ENCODE peak calls at places on chromosomes 3 and 15, in six cellular contexts. Z is B cell, I is NCI-H524, K is NB4, T is NCI-H345, J is IMR-90. R is an unnamed sample.

GRCh38 chr3:32963871-32964270 is 12.4 kb downstream of the CCR4 start:
- DNase-seq in Z (no peak), I (no peak), K (no peak), T (no peak), J (no peak), R (no peak)

GRCh38 chr3:60017631-60018030 is 967.8 kb upstream of the CFAP20DC start:
- DNase-seq in Z (no peak), I (no peak), K (peak; percentile 4), T (no peak), J (no peak), R (no peak)

GRCh38 chr3:144104679-144105078 is 133.1 kb downstream of the DIPK2A start:
- DNase-seq in Z (no peak), I (no peak), K (no peak), T (no peak), J (no peak), R (no peak)

GRCh38 chr3:71366991-71367604 is 216.4 kb downstream of the FOXP1 start:
- DNase-seq in Z (no peak), I (no peak), K (no peak), T (no peak), J (no peak), R (no peak)

GRCh38 chr3:133849346-133849745 is 43.7 kb downstream of the SRPRB start:
- DNase-seq in Z (no peak), I (no peak), K (no peak), T (no peak), J (no peak), R (no peak)

GRCh38 chr3:170058127-170058526 is 20.3 kb downstream of the GPR160 start:
- DNase-seq in Z (no peak), I (no peak), K (no peak), T (no peak), J (no peak), R (no peak)

GRCh38 chr3:195080571-195081141 is 190.3 kb downstream of the XXYLT1 start:
- DNase-seq in Z (no peak), I (no peak), K (no peak), T (peak; percentile 79), J (no peak), R (no peak)

GRCh38 chr15:29671308-29671981 is 150.8 kb downstream of the TJP1 start:
- DNase-seq in Z (no peak), I (no peak), K (no peak), T (peak; percentile 58), J (peak; percentile 36), R (no peak)

GRCh38 chr15:93321881-93322282 is 232.9 kb upstream of the RGMA start:
- DNase-seq in Z (no peak), I (no peak), K (no peak), T (no peak), J (no peak), R (no peak)

GRCh38 chr3:104878395-104878794 is 488.3 kb upstream of the ALCAM start:
- DNase-seq in Z (no peak), I (no peak), K (peak; percentile 13), T (no peak), J (peak; percentile 76), R (no peak)

GRCh38 chr15:49815937-49816336 is 195.1 kb downstream of the DTWD1 start:
- DNase-seq in Z (no peak), I (no peak), K (peak; percentile 25), T (no peak), J (peak; percentile 76), R (no peak)

GRCh38 chr3:151557068-151557467 is 96.2 kb upstream of the IGSF10 start:
- DNase-seq in Z (no peak), I (no peak), K (peak; percentile 16), T (no peak), J (no peak), R (no peak)

GRCh38 chr15:100716456-100717085 is 114.2 kb downstream of the ASB7 start:
- DNase-seq in Z (no peak), I (no peak), K (no peak), T (no peak), J (no peak), R (no peak)

GRCh38 chr3:19735111-19735510 is 198.9 kb downstream of the EFHB start:
- DNase-seq in Z (no peak), I (no peak), K (no peak), T (no peak), J (no peak), R (no peak)

GRCh38 chr15:78208887-78209645 is 25.3 kb downstream of the ACSBG1 start:
- DNase-seq in Z (no peak), I (no peak), K (peak; percentile 25), T (no peak), J (no peak), R (no peak)

GRCh38 chr3:188133219-188133618 is 20.7 kb upstream of the LPP start:
- DNase-seq in Z (no peak), I (no peak), K (no peak), T (no peak), J (peak; percentile 67), R (no peak)

GRCh38 chr3:174598885-174599439 is 260.2 kb upstream of the NAALADL2 start:
- DNase-seq in Z (no peak), I (no peak), K (no peak), T (no peak), J (no peak), R (no peak)

GRCh38 chr15:51377038-51377761 is 35.7 kb downstream of the GLDN start:
- DNase-seq in Z (no peak), I (no peak), K (no peak), T (no peak), J (peak; percentile 93), R (no peak)

GRCh38 chr3:5197470-5198312 is 10.2 kb downstream of the EDEM1 start:
- DNase-seq in Z (peak; percentile 67), I (no peak), K (peak; percentile 73), T (no peak), J (peak; percentile 73), R (no peak)

GRCh38 chr3:137970914-137971831 is 38.8 kb upstream of the CLDN18 start:
- DNase-seq in Z (no peak), I (peak; percentile 75), K (peak; percentile 68), T (peak; percentile 70), J (peak; percentile 50), R (peak; percentile 69)

GRCh38 chr15:42100021-42100800 is 5.8 kb upstream of the PLA2G4D start:
- DNase-seq in Z (no peak), I (no peak), K (peak; percentile 52), T (no peak), J (peak; percentile 6), R (no peak)

GRCh38 chr15:47717036-47717611 is at the start of gene SEMA6D:
- DNase-seq in Z (no peak), I (peak; percentile 77), K (no peak), T (peak; percentile 84), J (peak; percentile 85), R (peak; percentile 63)

GRCh38 chr3:123778991-123779622 is 105.0 kb downstream of the MYLK start:
- DNase-seq in Z (no peak), I (no peak), K (no peak), T (no peak), J (no peak), R (no peak)

GRCh38 chr15:64807051-64807749 is 18.2 kb downstream of the PIF1 start:
- DNase-seq in Z (no peak), I (no peak), K (no peak), T (no peak), J (no peak), R (no peak)

GRCh38 chr3:139771331-139771730 is 93.6 kb upstream of the NMNAT3 start:
- DNase-seq in Z (no peak), I (no peak), K (no peak), T (no peak), J (no peak), R (no peak)

GRCh38 chr3:113035387-113035982 is 44.7 kb downstream of the GTPBP8 start:
- DNase-seq in Z (peak; percentile 41), I (peak; percentile 51), K (peak; percentile 68), T (peak; percentile 41), J (peak; percentile 63), R (peak; percentile 25)

GRCh38 chr3:50220109-50220508 is 15.0 kb downstream of the SLC38A3 start:
- DNase-seq in Z (no peak), I (no peak), K (no peak), T (no peak), J (no peak), R (no peak)

GRCh38 chr15:31360843-31361763 is 34.5 kb downstream of the KLF13 start:
- DNase-seq in Z (peak; percentile 94), I (no peak), K (peak; percentile 92), T (peak; percentile 82), J (no peak), R (peak; percentile 56)

GRCh38 chr15:88814393-88814792 is 11.2 kb downstream of the ACAN start:
- DNase-seq in Z (no peak), I (no peak), K (peak; percentile 11), T (no peak), J (no peak), R (no peak)

GRCh38 chr15:38698215-38698614 is 133.6 kb upstream of the RASGRP1 start:
- DNase-seq in Z (no peak), I (no peak), K (peak; percentile 69), T (no peak), J (no peak), R (no peak)

GRCh38 chr3:10319251-10319650 is 1.7 kb downstream of the SEC13 start:
- DNase-seq in Z (no peak), I (no peak), K (no peak), T (no peak), J (no peak), R (no peak)

GRCh38 chr3:25468866-25469319 is 40.8 kb downstream of the RARB start:
- DNase-seq in Z (no peak), I (no peak), K (no peak), T (no peak), J (no peak), R (no peak)

R was measured in NCI-H774.